ENCODE peak calls at places on chromosomes 1 and 21, in four cellular contexts. M is K562, A is HEK293T, R is HepG2. K is an unnamed sample.

GRCh38 chr1:180926164-180926981 is 13.7 kb downstream of the KIAA1614 start:
- DNase-seq in R (no peak), A (no peak), M (no peak), K (no peak)

GRCh38 chr1:111690306-111690617 is 48.9 kb downstream of the INKA2 start:
- DNase-seq in M (no peak), A (peak; percentile 8), R (no peak), K (no peak)

GRCh38 chr1:155961937-155962336 is 16.4 kb downstream of the ARHGEF2 start:
- DNase-seq in M (peak; percentile 48), R (no peak), A (no peak), K (no peak)

GRCh38 chr1:86703696-86704455 is 500 bp upstream of the SH3GLB1 start:
- DNase-seq in A (peak; percentile 55), R (peak; percentile 30), M (peak; percentile 5), K (peak; percentile 39)

GRCh38 chr1:172589553-172589952 is 56.6 kb downstream of the SUCO start:
- DNase-seq in M (no peak), R (no peak), A (no peak), K (no peak)

GRCh38 chr1:9361630-9362256 is 69.0 kb downstream of the SPSB1 start:
- DNase-seq in A (no peak), M (no peak), R (no peak), K (no peak)

GRCh38 chr1:162144853-162145252 is 75.4 kb downstream of the NOS1AP start:
- DNase-seq in R (peak; percentile 70), M (no peak), A (no peak), K (no peak)

GRCh38 chr21:46057111-46057709 is 40.7 kb upstream of the COL6A2 start:
- DNase-seq in M (no peak), A (no peak), R (no peak), K (no peak)

GRCh38 chr1:210684466-210685294 is 356.0 kb downstream of the HHAT start:
- DNase-seq in R (no peak), A (no peak), M (no peak), K (peak; percentile 51)

GRCh38 chr1:244046907-244047738 is 4.0 kb upstream of the ZBTB18 start:
- DNase-seq in A (no peak), M (no peak), R (no peak), K (peak; percentile 45)

GRCh38 chr1:177701654-177702353 is 268.1 kb downstream of the SEC16B start:
- DNase-seq in A (no peak), M (no peak), R (no peak), K (no peak)

GRCh38 chr1:40622936-40623629 is 42.4 kb downstream of the RIMS3 start:
- DNase-seq in M (no peak), R (no peak), A (no peak), K (no peak)

GRCh38 chr1:40622051-40622450 is 43.4 kb downstream of the RIMS3 start:
- DNase-seq in R (no peak), A (no peak), M (no peak), K (no peak)

GRCh38 chr1:40625476-40626382 is 39.8 kb downstream of the RIMS3 start:
- DNase-seq in R (no peak), A (no peak), M (no peak), K (no peak)

GRCh38 chr1:40626383-40626770 is 39.1 kb downstream of the RIMS3 start:
- DNase-seq in M (no peak), R (no peak), A (no peak), K (no peak)

DNA sequence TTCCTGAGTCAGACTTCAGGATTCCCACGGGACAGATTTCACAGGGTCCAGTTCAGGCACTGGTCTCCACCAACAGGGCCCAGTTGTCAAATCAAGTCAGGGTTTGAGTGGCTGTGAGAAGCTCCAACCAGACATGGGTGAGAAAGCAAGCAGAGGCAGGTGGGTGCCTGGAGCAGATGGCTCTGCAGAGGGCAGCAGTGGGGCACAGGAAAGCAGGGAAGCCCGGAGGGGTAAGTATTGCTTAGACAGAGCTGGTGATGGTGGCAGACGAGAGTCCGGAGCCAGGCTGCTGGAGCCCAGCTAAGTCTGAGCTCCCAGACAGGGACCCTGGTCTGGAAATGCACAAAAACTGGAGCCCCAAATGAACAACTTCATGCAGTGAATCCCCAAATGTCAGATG is 40.4 kb downstream of the RIMS3 start:
- DNase-seq in R (peak; percentile 18), A (no peak), M (no peak), K (no peak)
- TF ChIP-seq FOXM1 in R (no peak), A (no peak), M (no peak), K (no peak)

GRCh38 chr1:158873141-158873540 is 42.0 kb downstream of the MNDA start:
- DNase-seq in A (no peak), M (no peak), R (no peak), K (no peak)
- TF ChIP-seq TARDBP in A (no peak), M (no peak), R (no peak), K (no peak)

DNA sequence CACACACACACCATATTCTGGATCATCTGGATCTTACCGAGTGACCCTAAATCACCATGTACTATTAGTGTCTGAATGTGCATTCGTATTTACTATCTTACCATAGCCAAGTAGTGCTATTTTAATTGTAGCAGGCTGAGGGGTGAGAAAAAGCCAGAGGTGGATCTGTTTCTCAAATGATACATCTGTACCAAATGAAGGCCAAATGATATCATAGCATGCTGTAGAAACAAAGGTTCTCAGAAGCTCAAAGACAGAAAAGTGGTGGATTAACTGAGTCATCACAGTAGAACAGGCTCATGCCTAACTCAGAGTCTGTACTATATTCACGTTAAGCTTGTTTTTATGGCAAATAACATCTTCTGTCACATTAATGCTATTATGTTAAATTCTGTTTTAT is 129.1 kb downstream of the NME7 start:
- DNase-seq in R (no peak), A (no peak), M (no peak), K (no peak)
- TF ChIP-seq FOXM1 in R (no peak), A (no peak), M (no peak), K (no peak)

GRCh38 chr1:22712502-22713271 is 2.0 kb downstream of the EPHB2 start:
- DNase-seq in A (no peak), R (no peak), M (no peak), K (no peak)
- TF ChIP-seq TARDBP in A (no peak), R (no peak), M (no peak), K (no peak)

GRCh38 chr1:197619008-197619640 is 156.2 kb downstream of the DENND1B start:
- DNase-seq in R (peak; percentile 5), M (no peak), A (no peak), K (no peak)
- TF ChIP-seq FOXM1 in R (no peak), M (no peak), A (no peak), K (no peak)

GRCh38 chr1:171480035-171480434 is 5.3 kb upstream of the PRRC2C start:
- DNase-seq in R (no peak), A (peak; percentile 16), M (no peak), K (no peak)
- TF ChIP-seq TARDBP in R (no peak), A (no peak), M (no peak), K (no peak)

K was measured in GM12878.